ENCODE peak calls at places on chromosomes 6 and 20, in six cellular contexts. One of them, this sample, is unnamed.
A peak's percentile ranks its signal among the peaks of the same experiment; 100 is the strongest.

GRCh38 chr20:60851826-60852704 is 400.0 kb upstream of the CDH4 start:
- DNase-seq in prostate gland: no peak
- DNase-seq in aorta: no peak
- DNase-seq in IMR-90: no peak
- DNase-seq in mesendoderm: peak; percentile 51
- DNase-seq in neuronal stem cell: peak; percentile 17
- DNase-seq in this sample: peak; percentile 22

GRCh38 chr6:133951881-133952814 is 876 bp upstream of the TBPL1 start:
- DNase-seq in prostate gland: peak; percentile 59
- DNase-seq in aorta: peak; percentile 78
- DNase-seq in IMR-90: peak; percentile 80
- DNase-seq in mesendoderm: peak; percentile 84
- DNase-seq in neuronal stem cell: peak; percentile 51
- DNase-seq in this sample: peak; percentile 68

GRCh38 chr6:77463308-77463880 is at the start of gene HTR1B:
- DNase-seq in prostate gland: no peak
- DNase-seq in aorta: peak; percentile 64
- DNase-seq in IMR-90: peak; percentile 14
- DNase-seq in mesendoderm: peak; percentile 85
- DNase-seq in neuronal stem cell: peak; percentile 30
- DNase-seq in this sample: no peak

GRCh38 chr6:111338843-111339242 is 144.2 kb downstream of the REV3L start:
- DNase-seq in prostate gland: no peak
- DNase-seq in aorta: no peak
- DNase-seq in IMR-90: no peak
- DNase-seq in mesendoderm: no peak
- DNase-seq in neuronal stem cell: no peak
- DNase-seq in this sample: no peak

GRCh38 chr6:154962751-154963150 is 32.4 kb upstream of the TIAM2 start:
- DNase-seq in prostate gland: no peak
- DNase-seq in aorta: peak; percentile 57
- DNase-seq in IMR-90: peak; percentile 89
- DNase-seq in mesendoderm: no peak
- DNase-seq in neuronal stem cell: no peak
- DNase-seq in this sample: no peak

GRCh38 chr20:17491041-17491440 is 40.1 kb downstream of the BFSP1 start:
- DNase-seq in prostate gland: no peak
- DNase-seq in aorta: no peak
- DNase-seq in IMR-90: no peak
- DNase-seq in mesendoderm: no peak
- DNase-seq in neuronal stem cell: no peak
- DNase-seq in this sample: no peak

GRCh38 chr20:38031957-38032356 is 1.3 kb downstream of the TTI1 start:
- DNase-seq in prostate gland: no peak
- DNase-seq in aorta: no peak
- DNase-seq in IMR-90: no peak
- DNase-seq in mesendoderm: no peak
- DNase-seq in neuronal stem cell: no peak
- DNase-seq in this sample: no peak

GRCh38 chr6:135901776-135902524 is 50.4 kb downstream of the PDE7B start:
- DNase-seq in prostate gland: no peak
- DNase-seq in aorta: peak; percentile 57
- DNase-seq in IMR-90: peak; percentile 96
- DNase-seq in mesendoderm: no peak
- DNase-seq in neuronal stem cell: no peak
- DNase-seq in this sample: peak; percentile 16

GRCh38 chr6:21186479-21187055 is 407.0 kb upstream of the SOX4 start:
- DNase-seq in prostate gland: no peak
- DNase-seq in aorta: no peak
- DNase-seq in IMR-90: peak; percentile 38
- DNase-seq in mesendoderm: no peak
- DNase-seq in neuronal stem cell: no peak
- DNase-seq in this sample: no peak

GRCh38 chr6:112468359-112468758 is 121.2 kb downstream of the RFPL4B start:
- DNase-seq in prostate gland: no peak
- DNase-seq in aorta: no peak
- DNase-seq in IMR-90: peak; percentile 65
- DNase-seq in mesendoderm: peak; percentile 40
- DNase-seq in neuronal stem cell: no peak
- DNase-seq in this sample: no peak

GRCh38 chr6:84403545-84403944 is 176.1 kb upstream of the CEP162 start:
- DNase-seq in prostate gland: no peak
- DNase-seq in aorta: no peak
- DNase-seq in IMR-90: no peak
- DNase-seq in mesendoderm: no peak
- DNase-seq in neuronal stem cell: no peak
- DNase-seq in this sample: no peak

GRCh38 chr6:100464910-100465700 is at the start of gene SIM1:
- DNase-seq in prostate gland: no peak
- DNase-seq in aorta: no peak
- DNase-seq in IMR-90: peak; percentile 59
- DNase-seq in mesendoderm: peak; percentile 96
- DNase-seq in neuronal stem cell: peak; percentile 88
- DNase-seq in this sample: peak; percentile 82

GRCh38 chr20:23078351-23078993 is 7.7 kb downstream of the CD93 start:
- DNase-seq in prostate gland: no peak
- DNase-seq in aorta: no peak
- DNase-seq in IMR-90: no peak
- DNase-seq in mesendoderm: no peak
- DNase-seq in neuronal stem cell: no peak
- DNase-seq in this sample: no peak

GRCh38 chr6:36956111-36956820 is 1.7 kb downstream of the PI16 start:
- DNase-seq in prostate gland: no peak
- DNase-seq in aorta: no peak
- DNase-seq in IMR-90: no peak
- DNase-seq in mesendoderm: no peak
- DNase-seq in neuronal stem cell: no peak
- DNase-seq in this sample: peak; percentile 81

GRCh38 chr20:33796263-33796906 is 14.8 kb upstream of the CHMP4B start:
- DNase-seq in prostate gland: peak; percentile 52
- DNase-seq in aorta: no peak
- DNase-seq in IMR-90: no peak
- DNase-seq in mesendoderm: no peak
- DNase-seq in neuronal stem cell: no peak
- DNase-seq in this sample: peak; percentile 79

GRCh38 chr6:74268821-74269600 is 573.0 kb downstream of the CD109 start:
- DNase-seq in prostate gland: no peak
- DNase-seq in aorta: no peak
- DNase-seq in IMR-90: peak; percentile 42
- DNase-seq in mesendoderm: no peak
- DNase-seq in neuronal stem cell: no peak
- DNase-seq in this sample: no peak

GRCh38 chr20:62808211-62808865 is 3.7 kb downstream of the OGFR start:
- DNase-seq in prostate gland: no peak
- DNase-seq in aorta: peak; percentile 79
- DNase-seq in IMR-90: peak; percentile 48
- DNase-seq in mesendoderm: peak; percentile 64
- DNase-seq in neuronal stem cell: peak; percentile 57
- DNase-seq in this sample: peak; percentile 77

GRCh38 chr6:111483736-111484654 is 977 bp upstream of the REV3L start:
- DNase-seq in prostate gland: peak; percentile 91
- DNase-seq in aorta: peak; percentile 98
- DNase-seq in IMR-90: peak; percentile 97
- DNase-seq in mesendoderm: peak; percentile 96
- DNase-seq in neuronal stem cell: peak; percentile 85
- DNase-seq in this sample: peak; percentile 93

GRCh38 chr6:136964368-136964767 is 42.3 kb downstream of the SLC35D3 start:
- DNase-seq in prostate gland: no peak
- DNase-seq in aorta: no peak
- DNase-seq in IMR-90: no peak
- DNase-seq in mesendoderm: no peak
- DNase-seq in neuronal stem cell: no peak
- DNase-seq in this sample: no peak

GRCh38 chr20:58573257-58573656 is 58.1 kb upstream of the APCDD1L start:
- DNase-seq in prostate gland: no peak
- DNase-seq in aorta: no peak
- DNase-seq in IMR-90: no peak
- DNase-seq in mesendoderm: no peak
- DNase-seq in neuronal stem cell: no peak
- DNase-seq in this sample: no peak

GRCh38 chr6:116278853-116279231 is 888 bp downstream of the TSPYL1 start:
- DNase-seq in prostate gland: peak; percentile 57
- DNase-seq in aorta: peak; percentile 69
- DNase-seq in IMR-90: peak; percentile 39
- DNase-seq in mesendoderm: no peak
- DNase-seq in neuronal stem cell: no peak
- DNase-seq in this sample: peak; percentile 73

GRCh38 chr20:10668677-10669368 is 5.0 kb downstream of the JAG1 start:
- DNase-seq in prostate gland: no peak
- DNase-seq in aorta: no peak
- DNase-seq in IMR-90: no peak
- DNase-seq in mesendoderm: no peak
- DNase-seq in neuronal stem cell: no peak
- DNase-seq in this sample: no peak
- H3K4me1 ChIP-seq in prostate gland: peaks cover 33% of the 10 kb centered on the region
- H3K4me1 ChIP-seq in aorta: peaks cover 6% of the 10 kb centered on the region
- H3K4me1 ChIP-seq in IMR-90: peaks cover 12% of the 10 kb centered on the region
- H3K4me1 ChIP-seq in mesendoderm: peaks cover 20% of the 10 kb centered on the region
- H3K4me1 ChIP-seq in neuronal stem cell: peaks cover 49% of the 10 kb centered on the region
- H3K4me1 ChIP-seq in this sample: peaks cover 77% of the 10 kb centered on the region

GRCh38 chr20:52008874-52009273 is 182.7 kb downstream of the ZFP64 start:
- DNase-seq in prostate gland: no peak
- DNase-seq in aorta: no peak
- DNase-seq in IMR-90: no peak
- DNase-seq in mesendoderm: no peak
- DNase-seq in neuronal stem cell: no peak
- DNase-seq in this sample: no peak

GRCh38 chr20:52003415-52003814 is 188.2 kb downstream of the ZFP64 start:
- DNase-seq in prostate gland: no peak
- DNase-seq in aorta: no peak
- DNase-seq in IMR-90: no peak
- DNase-seq in mesendoderm: no peak
- DNase-seq in neuronal stem cell: no peak
- DNase-seq in this sample: no peak

GRCh38 chr20:52003976-52004375 is 187.6 kb downstream of the ZFP64 start:
- DNase-seq in prostate gland: no peak
- DNase-seq in aorta: no peak
- DNase-seq in IMR-90: no peak
- DNase-seq in mesendoderm: no peak
- DNase-seq in neuronal stem cell: peak; percentile 58
- DNase-seq in this sample: no peak

GRCh38 chr20:52001999-52002666 is 189.4 kb downstream of the ZFP64 start:
- DNase-seq in prostate gland: no peak
- DNase-seq in aorta: no peak
- DNase-seq in IMR-90: peak; percentile 30
- DNase-seq in mesendoderm: peak; percentile 47
- DNase-seq in neuronal stem cell: no peak
- DNase-seq in this sample: no peak

DNA sequence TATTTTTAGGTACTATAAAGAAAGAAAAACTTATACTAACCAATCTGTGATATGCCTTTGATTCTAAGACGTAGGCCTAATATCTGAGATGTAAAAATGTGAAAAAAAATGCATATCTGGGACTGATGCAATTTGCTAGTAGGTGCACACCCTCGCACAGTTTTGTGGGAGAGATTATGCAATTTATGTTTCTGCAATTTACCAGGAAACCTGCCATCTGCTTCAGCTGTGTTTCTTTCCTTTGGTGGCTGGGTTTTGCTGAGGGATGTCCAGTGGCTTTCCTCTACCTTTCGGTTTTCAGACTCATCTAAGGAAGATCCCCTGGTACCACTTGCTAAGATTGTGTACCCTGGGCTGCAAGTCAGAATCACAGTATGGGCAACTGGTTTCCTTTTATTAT is 186.9 kb downstream of the ZFP64 start:
- DNase-seq in prostate gland: no peak
- DNase-seq in aorta: no peak
- DNase-seq in IMR-90: peak; percentile 72
- DNase-seq in mesendoderm: no peak
- DNase-seq in neuronal stem cell: no peak
- DNase-seq in this sample: no peak
- H3K27ac ChIP-seq in prostate gland: no peak overlapping the region
- H3K27ac ChIP-seq in aorta: no peak overlapping the region
- H3K27ac ChIP-seq in IMR-90: no peak overlapping the region
- H3K27ac ChIP-seq in mesendoderm: no peak overlapping the region
- H3K27ac ChIP-seq in neuronal stem cell: no peak overlapping the region
- H3K27ac ChIP-seq in this sample: no peak overlapping the region

GRCh38 chr20:40711078-40711477 is 22.0 kb upstream of the MAFB start:
- DNase-seq in prostate gland: no peak
- DNase-seq in aorta: no peak
- DNase-seq in IMR-90: no peak
- DNase-seq in mesendoderm: no peak
- DNase-seq in neuronal stem cell: no peak
- DNase-seq in this sample: no peak

GRCh38 chr20:40713508-40713907 is 24.5 kb upstream of the MAFB start:
- DNase-seq in prostate gland: no peak
- DNase-seq in aorta: no peak
- DNase-seq in IMR-90: no peak
- DNase-seq in mesendoderm: no peak
- DNase-seq in neuronal stem cell: no peak
- DNase-seq in this sample: no peak

GRCh38 chr20:40715491-40715890 is 26.5 kb upstream of the MAFB start:
- DNase-seq in prostate gland: no peak
- DNase-seq in aorta: no peak
- DNase-seq in IMR-90: no peak
- DNase-seq in mesendoderm: no peak
- DNase-seq in neuronal stem cell: no peak
- DNase-seq in this sample: no peak

GRCh38 chr20:40714916-40715315 is 25.9 kb upstream of the MAFB start:
- DNase-seq in prostate gland: no peak
- DNase-seq in aorta: no peak
- DNase-seq in IMR-90: no peak
- DNase-seq in mesendoderm: no peak
- DNase-seq in neuronal stem cell: no peak
- DNase-seq in this sample: no peak

GRCh38 chr20:40714109-40714508 is 25.1 kb upstream of the MAFB start:
- DNase-seq in prostate gland: no peak
- DNase-seq in aorta: no peak
- DNase-seq in IMR-90: no peak
- DNase-seq in mesendoderm: no peak
- DNase-seq in neuronal stem cell: no peak
- DNase-seq in this sample: no peak
- H3K4me1 ChIP-seq in prostate gland: no peaks in the 10 kb centered on the region
- H3K4me1 ChIP-seq in aorta: no peaks in the 10 kb centered on the region
- H3K4me1 ChIP-seq in IMR-90: no peaks in the 10 kb centered on the region
- H3K4me1 ChIP-seq in mesendoderm: no peaks in the 10 kb centered on the region
- H3K4me1 ChIP-seq in neuronal stem cell: peaks cover 3% of the 10 kb centered on the region
- H3K4me1 ChIP-seq in this sample: no peaks in the 10 kb centered on the region

GRCh38 chr6:35184580-35185301 is 29.0 kb upstream of the SCUBE3 start:
- DNase-seq in prostate gland: no peak
- DNase-seq in aorta: no peak
- DNase-seq in IMR-90: no peak
- DNase-seq in mesendoderm: no peak
- DNase-seq in neuronal stem cell: no peak
- DNase-seq in this sample: no peak

GRCh38 chr6:35181313-35181932 is 32.3 kb upstream of the SCUBE3 start:
- DNase-seq in prostate gland: no peak
- DNase-seq in aorta: peak; percentile 78
- DNase-seq in IMR-90: peak; percentile 64
- DNase-seq in mesendoderm: peak; percentile 23
- DNase-seq in neuronal stem cell: no peak
- DNase-seq in this sample: no peak

GRCh38 chr6:35183935-35184334 is 29.8 kb upstream of the SCUBE3 start:
- DNase-seq in prostate gland: no peak
- DNase-seq in aorta: no peak
- DNase-seq in IMR-90: no peak
- DNase-seq in mesendoderm: no peak
- DNase-seq in neuronal stem cell: no peak
- DNase-seq in this sample: no peak

GRCh38 chr6:35183281-35183680 is 30.5 kb upstream of the SCUBE3 start:
- DNase-seq in prostate gland: no peak
- DNase-seq in aorta: no peak
- DNase-seq in IMR-90: no peak
- DNase-seq in mesendoderm: no peak
- DNase-seq in neuronal stem cell: no peak
- DNase-seq in this sample: no peak

GRCh38 chr6:35181933-35182612 is 31.7 kb upstream of the SCUBE3 start:
- DNase-seq in prostate gland: no peak
- DNase-seq in aorta: peak; percentile 88
- DNase-seq in IMR-90: peak; percentile 61
- DNase-seq in mesendoderm: peak; percentile 52
- DNase-seq in neuronal stem cell: no peak
- DNase-seq in this sample: peak; percentile 18
- H3K27ac ChIP-seq in prostate gland: no peak overlapping the region
- H3K27ac ChIP-seq in aorta: peak overlapping the region; percentile 57
- H3K27ac ChIP-seq in IMR-90: peak overlapping the region; percentile 30
- H3K27ac ChIP-seq in mesendoderm: no peak overlapping the region
- H3K27ac ChIP-seq in neuronal stem cell: no peak overlapping the region
- H3K27ac ChIP-seq in this sample: no peak overlapping the region

This sample was measured in body of pancreas.